ENCODE peak calls at places on chromosomes 5 and 9, in six cellular contexts. Y, R, S, X, H and U are unnamed samples.

GRCh38 chr9:13606576-13606975 is 327.1 kb upstream of the MPDZ start:
- DNase-seq in X (no peak), Y (no peak), R (no peak), H (no peak), S (no peak), U (no peak)

GRCh38 chr5:89847743-89848142 is 561.8 kb downstream of the CETN3 start:
- DNase-seq in Y (peak; percentile 30), S (no peak), X (no peak), R (no peak), H (no peak), U (no peak)

GRCh38 chr5:146034127-146034526 is 71.2 kb downstream of the PLAC8L1 start:
- DNase-seq in Y (no peak), X (no peak), S (no peak), H (no peak), R (no peak), U (no peak)

GRCh38 chr5:98424681-98425454 is 348.6 kb upstream of the RGMB start:
- DNase-seq in S (no peak), Y (no peak), X (no peak), H (peak; percentile 7), R (no peak), U (peak; percentile 28)

GRCh38 chr9:94783121-94783664 is 56.7 kb downstream of the AOPEP start:
- DNase-seq in S (peak; percentile 13), Y (peak; percentile 98), H (peak; percentile 79), X (peak; percentile 88), R (peak; percentile 80), U (peak; percentile 50)

GRCh38 chr5:111859533-111860270 is 102.7 kb upstream of the NREP start:
- DNase-seq in Y (peak; percentile 9), X (no peak), H (no peak), R (no peak), S (no peak), U (no peak)

GRCh38 chr5:36414869-36415282 is 113.2 kb upstream of the RANBP3L start:
- DNase-seq in Y (peak; percentile 88), R (no peak), X (no peak), S (no peak), H (no peak), U (no peak)

GRCh38 chr5:10578869-10579268 is 15.0 kb downstream of the ANKRD33B start:
- DNase-seq in R (no peak), X (no peak), H (no peak), S (no peak), Y (no peak), U (no peak)

GRCh38 chr9:114790521-114790920 is 15.3 kb downstream of the TNFSF15 start:
- DNase-seq in H (no peak), X (no peak), R (no peak), S (no peak), Y (no peak), U (no peak)

GRCh38 chr9:90838761-90839160 is 37.1 kb downstream of the SYK start:
- DNase-seq in X (no peak), S (no peak), R (no peak), Y (no peak), H (no peak), U (no peak)

GRCh38 chr9:130756037-130756436 is 62.5 kb downstream of the EXOSC2 start:
- DNase-seq in R (no peak), S (no peak), X (no peak), Y (no peak), H (no peak), U (no peak)

GRCh38 chr5:169350759-169351240 is 49.9 kb upstream of the SLIT3 start:
- DNase-seq in R (peak; percentile 74), S (peak; percentile 31), Y (peak; percentile 99), X (peak; percentile 24), H (no peak), U (no peak)

GRCh38 chr5:11247224-11247623 is 486.2 kb upstream of the DAP start:
- DNase-seq in X (no peak), S (no peak), Y (no peak), R (no peak), H (no peak), U (no peak)

GRCh38 chr5:163571755-163572154 is 66.3 kb downstream of the MAT2B start:
- DNase-seq in S (no peak), H (no peak), R (no peak), X (no peak), Y (peak; percentile 82), U (no peak)

GRCh38 chr9:94885854-94886447 is 159.5 kb downstream of the AOPEP start:
- DNase-seq in S (no peak), X (no peak), H (no peak), R (no peak), Y (no peak), U (no peak)

GRCh38 chr5:129652353-129653138 is 95.3 kb upstream of the MINAR2 start:
- DNase-seq in Y (peak; percentile 3), S (no peak), R (no peak), H (no peak), X (no peak), U (no peak)

GRCh38 chr9:16670791-16671190 is 199.7 kb downstream of the BNC2 start:
- DNase-seq in S (no peak), R (no peak), X (no peak), Y (no peak), H (no peak), U (no peak)

GRCh38 chr9:17462869-17463464 is 115.9 kb upstream of the SH3GL2 start:
- DNase-seq in Y (peak; percentile 69), S (no peak), R (no peak), H (no peak), X (no peak), U (peak; percentile 69)

GRCh38 chr5:157540124-157540523 is 35.5 kb downstream of the ADAM19 start:
- DNase-seq in S (no peak), H (no peak), Y (no peak), R (no peak), X (no peak), U (no peak)

GRCh38 chr5:151094861-151095260 is 14.0 kb upstream of the TNIP1 start:
- DNase-seq in H (no peak), X (no peak), R (no peak), Y (no peak), S (no peak), U (no peak)

GRCh38 chr5:151094054-151094858 is 13.4 kb upstream of the TNIP1 start:
- DNase-seq in R (no peak), X (no peak), H (no peak), S (no peak), Y (peak; percentile 63), U (no peak)

GRCh38 chr5:151092750-151093149 is 11.9 kb upstream of the TNIP1 start:
- DNase-seq in X (peak; percentile 71), H (no peak), Y (peak; percentile 86), R (no peak), S (no peak), U (no peak)

GRCh38 chr5:151095341-151096000 is 14.6 kb upstream of the TNIP1 start:
- DNase-seq in R (no peak), Y (no peak), S (no peak), X (no peak), H (peak; percentile 49), U (no peak)

GRCh38 chr5:151093476-151093889 is 12.6 kb upstream of the TNIP1 start:
- DNase-seq in R (no peak), S (no peak), X (no peak), H (no peak), Y (peak; percentile 87), U (no peak)
- H3K27ac ChIP-seq in R (no peak overlapping the region), S (no peak overlapping the region), X (peak overlapping the region; percentile 76), H (no peak overlapping the region), Y (peak overlapping the region; percentile 96), U (peak overlapping the region; percentile 83)

GRCh38 chr9:129717991-129718390 is 34.9 kb downstream of the PTGES start:
- DNase-seq in X (no peak), R (no peak), Y (no peak), H (no peak), S (no peak), U (no peak)

GRCh38 chr9:129720865-129721545 is 31.8 kb downstream of the PTGES start:
- DNase-seq in Y (peak; percentile 29), R (no peak), H (no peak), X (no peak), S (no peak), U (no peak)

GRCh38 chr9:129718647-129719046 is 34.2 kb downstream of the PTGES start:
- DNase-seq in Y (no peak), S (no peak), R (no peak), X (no peak), H (no peak), U (no peak)

GRCh38 chr9:129719135-129719534 is 33.7 kb downstream of the PTGES start:
- DNase-seq in R (no peak), Y (no peak), H (no peak), X (no peak), S (no peak), U (no peak)

GRCh38 chr9:129720181-129720864 is 32.5 kb downstream of the PTGES start:
- DNase-seq in R (no peak), S (no peak), X (no peak), Y (peak; percentile 12), H (no peak), U (no peak)
- H3K27ac ChIP-seq in R (no peak overlapping the region), S (no peak overlapping the region), X (no peak overlapping the region), Y (no peak overlapping the region), H (no peak overlapping the region), U (no peak overlapping the region)

GRCh38 chr5:134001938-134002731 is 2.6 kb downstream of the VDAC1 start:
- DNase-seq in X (peak; percentile 5), Y (peak; percentile 36), S (no peak), R (no peak), H (no peak), U (no peak)

GRCh38 chr5:134000696-134001453 is 3.9 kb downstream of the VDAC1 start:
- DNase-seq in R (no peak), H (no peak), Y (no peak), S (no peak), X (peak; percentile 1), U (no peak)

GRCh38 chr5:134003064-134003956 is 1.5 kb downstream of the VDAC1 start:
- DNase-seq in X (no peak), R (no peak), S (no peak), Y (peak; percentile 12), H (no peak), U (no peak)

GRCh38 chr5:133998807-133999206 is 6.0 kb downstream of the VDAC1 start:
- DNase-seq in H (no peak), R (no peak), X (no peak), S (no peak), Y (no peak), U (no peak)

GRCh38 chr5:134000116-134000515 is 4.7 kb downstream of the VDAC1 start:
- DNase-seq in X (peak; percentile 50), S (no peak), Y (no peak), H (no peak), R (no peak), U (no peak)
- H3K27ac ChIP-seq in X (peak overlapping the region; percentile 99), S (no peak overlapping the region), Y (no peak overlapping the region), H (peak overlapping the region; percentile 66), R (no peak overlapping the region), U (no peak overlapping the region)

DNA sequence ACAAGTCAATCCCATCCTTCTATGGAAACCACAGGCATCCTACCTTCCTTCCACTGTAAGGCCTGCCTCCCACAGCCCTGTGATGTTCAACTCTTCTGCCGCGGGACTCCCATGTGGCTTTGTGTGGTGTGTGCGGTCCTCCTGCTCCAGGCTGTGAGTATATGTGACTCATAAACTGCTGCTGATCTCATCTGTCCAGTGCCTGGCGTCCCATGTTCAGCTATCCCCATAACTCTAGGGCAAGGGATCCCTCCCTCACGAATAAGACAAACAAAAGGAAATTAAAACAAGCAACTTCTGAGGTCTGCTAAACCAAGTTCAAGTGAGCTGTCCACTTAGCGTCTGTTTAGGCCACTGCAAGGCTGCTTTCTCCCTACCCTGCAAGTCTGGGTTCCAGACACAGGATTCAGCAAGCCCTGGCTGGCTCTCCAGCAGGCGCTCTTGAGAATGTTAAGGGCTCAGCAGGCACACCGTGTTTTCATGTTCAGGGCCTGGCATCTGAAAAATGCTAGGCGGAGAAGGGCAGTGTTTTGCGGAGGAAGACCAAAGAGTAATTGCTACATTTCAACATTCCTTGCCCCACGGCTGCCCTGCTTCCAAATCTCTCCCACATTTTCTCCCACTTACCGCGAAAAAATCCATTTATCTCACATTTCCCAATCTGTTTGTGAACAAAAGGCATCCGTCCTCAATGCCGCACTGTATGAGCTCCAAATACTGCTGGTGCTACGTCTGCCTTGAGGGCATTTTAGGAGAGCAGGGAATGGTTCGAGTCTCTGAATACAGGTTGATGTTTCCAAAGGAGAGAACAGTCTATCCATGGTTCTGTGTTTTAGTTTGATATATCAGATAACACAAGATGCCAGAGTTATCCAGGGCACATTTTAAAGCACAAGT is 280.2 kb downstream of the SEMA5A start:
- DNase-seq in H (peak; percentile 28), S (peak; percentile 29), Y (peak; percentile 84), R (peak; percentile 47), X (no peak), U (no peak)
- H3K27ac ChIP-seq in H (peak overlapping the region; percentile 55), S (no peak overlapping the region), Y (no peak overlapping the region), R (peak overlapping the region; percentile 1), X (no peak overlapping the region), U (peak overlapping the region; percentile 75)